ENCODE peak calls at places on chromosome 9, in nine cellular contexts. D, U, Y, S, R, J, A, I and B are unnamed samples.

GRCh38 chr9:36922548-36922947 is 111.5 kb downstream of the PAX5 start:
- DNase-seq in D (no peak), U (no peak), Y (no peak), S (peak), R (no peak), J (no peak), A (no peak), I (no peak), B (no peak)

GRCh38 chr9:69472101-69472625 is 147.1 kb downstream of the ENTREP1 start:
- DNase-seq in D (no peak), U (no peak), Y (no peak), S (no peak), R (no peak), J (no peak), A (no peak), I (no peak), B (no peak)

GRCh38 chr9:112754578-112754977 is 4.0 kb downstream of the SNX30 start:
- DNase-seq in D (no peak), U (no peak), Y (peak), S (no peak), R (no peak), J (no peak), A (no peak), I (peak), B (no peak)

GRCh38 chr9:84068872-84069271 is 88.3 kb downstream of the RMI1 start:
- DNase-seq in D (peak), U (no peak), Y (no peak), S (no peak), R (no peak), J (no peak), A (no peak), I (no peak), B (no peak)

GRCh38 chr9:129889936-129890717 is 54.9 kb downstream of the USP20 start:
- DNase-seq in D (no peak), U (no peak), Y (peak), S (no peak), R (no peak), J (no peak), A (no peak), I (no peak), B (no peak)

GRCh38 chr9:17802249-17802857 is 223.5 kb downstream of the SH3GL2 start:
- DNase-seq in D (peak), U (no peak), Y (no peak), S (peak), R (no peak), J (no peak), A (no peak), I (no peak), B (no peak)

GRCh38 chr9:121997791-121998190 is 95.3 kb downstream of the TTLL11 start:
- DNase-seq in D (no peak), U (no peak), Y (no peak), S (peak), R (peak), J (no peak), A (no peak), I (peak), B (no peak)

GRCh38 chr9:3136999-3137675 is 293.2 kb upstream of the PUM3 start:
- DNase-seq in D (no peak), U (no peak), Y (no peak), S (no peak), R (no peak), J (no peak), A (no peak), I (no peak), B (no peak)

GRCh38 chr9:131117111-131117761 is 8.2 kb upstream of the NUP214 start:
- DNase-seq in D (no peak), U (no peak), Y (no peak), S (no peak), R (no peak), J (no peak), A (no peak), I (no peak), B (no peak)

GRCh38 chr9:134325813-134326753 is at the start of gene RXRA:
- DNase-seq in D (peak), U (peak), Y (peak), S (peak), R (peak), J (no peak), A (peak), I (peak), B (peak)

GRCh38 chr9:127121628-127122175 is 733 bp downstream of the ANGPTL2 start:
- DNase-seq in D (no peak), U (no peak), Y (no peak), S (no peak), R (peak), J (no peak), A (no peak), I (peak), B (peak)

GRCh38 chr9:127698985-127699670 is 7.7 kb upstream of the CFAP157 start:
- DNase-seq in D (peak), U (peak), Y (peak), S (peak), R (peak), J (peak), A (peak), I (peak), B (peak)

GRCh38 chr9:131098391-131099087 is 2.2 kb downstream of the AIF1L start:
- DNase-seq in D (no peak), U (no peak), Y (no peak), S (no peak), R (no peak), J (no peak), A (no peak), I (no peak), B (no peak)

GRCh38 chr9:70322096-70322495 is 63.3 kb downstream of the SMC5 start:
- DNase-seq in D (no peak), U (no peak), Y (no peak), S (no peak), R (no peak), J (no peak), A (no peak), I (no peak), B (no peak)

GRCh38 chr9:136020671-136021070 is 59.5 kb upstream of the UBAC1 start:
- DNase-seq in D (no peak), U (no peak), Y (no peak), S (no peak), R (no peak), J (no peak), A (no peak), I (no peak), B (no peak)

GRCh38 chr9:38068616-38068865 is 486 bp downstream of the SHB start:
- DNase-seq in D (peak), U (no peak), Y (peak), S (no peak), R (no peak), J (no peak), A (peak), I (no peak), B (no peak)

GRCh38 chr9:88064554-88064953 is 73.7 kb downstream of the SPATA31C2 start:
- DNase-seq in D (no peak), U (no peak), Y (no peak), S (no peak), R (no peak), J (no peak), A (no peak), I (no peak), B (no peak)

GRCh38 chr9:135823036-135823435 is 84.3 kb downstream of the CAMSAP1 start:
- DNase-seq in D (no peak), U (no peak), Y (no peak), S (no peak), R (no peak), J (no peak), A (no peak), I (no peak), B (no peak)

GRCh38 chr9:13437898-13438297 is 158.4 kb upstream of the MPDZ start:
- DNase-seq in D (no peak), U (no peak), Y (no peak), S (no peak), R (no peak), J (no peak), A (no peak), I (no peak), B (no peak)

GRCh38 chr9:98801562-98801961 is 5.2 kb upstream of the ANKS6 start:
- DNase-seq in D (no peak), U (no peak), Y (no peak), S (no peak), R (no peak), J (no peak), A (no peak), I (no peak), B (no peak)

GRCh38 chr9:118570076-118570475 is 799.2 kb downstream of the BRINP1 start:
- DNase-seq in D (no peak), U (no peak), Y (no peak), S (no peak), R (no peak), J (no peak), A (no peak), I (no peak), B (no peak)

GRCh38 chr9:3386753-3387152 is 139.0 kb downstream of the RFX3 start:
- DNase-seq in D (no peak), U (no peak), Y (no peak), S (no peak), R (no peak), J (no peak), A (no peak), I (no peak), B (no peak)

GRCh38 chr9:89993678-89994630 is 389.1 kb downstream of the GADD45G start:
- DNase-seq in D (no peak), U (no peak), Y (no peak), S (peak), R (no peak), J (no peak), A (no peak), I (no peak), B (peak)

GRCh38 chr9:96449522-96449843 is 486 bp upstream of the HABP4 start:
- DNase-seq in D (no peak), U (no peak), Y (no peak), S (no peak), R (no peak), J (no peak), A (no peak), I (no peak), B (no peak)